ENCODE peak calls at places on chromosomes 6 and 20, in five cellular contexts. One of them, this sample, is unnamed. For H3K27me3, the result is how much of the 10 kb centered on the place peaks cover.

GRCh38 chr6:44052419-44053011 is 74.7 kb downstream of the MRPL14 start:
- DNase-seq in colonic mucosa: no peak
- DNase-seq in IMR-90: peak
- DNase-seq in SK-N-SH: peak
- DNase-seq in GM23248: peak
- DNase-seq in this sample: peak

GRCh38 chr20:64077094-64077493 is 2.2 kb downstream of the RGS19 start:
- DNase-seq in GM23248: no peak
- DNase-seq in colonic mucosa: peak
- DNase-seq in IMR-90: no peak
- DNase-seq in SK-N-SH: no peak
- DNase-seq in this sample: no peak

GRCh38 chr6:105692630-105693212 is 289.8 kb upstream of the PREP start:
- DNase-seq in GM23248: no peak
- DNase-seq in IMR-90: no peak
- DNase-seq in colonic mucosa: no peak
- DNase-seq in SK-N-SH: no peak
- DNase-seq in this sample: no peak

GRCh38 chr6:34462561-34462971 is 3.3 kb upstream of the PACSIN1 start:
- DNase-seq in GM23248: peak
- DNase-seq in IMR-90: no peak
- DNase-seq in colonic mucosa: peak
- DNase-seq in SK-N-SH: peak
- DNase-seq in this sample: peak

GRCh38 chr20:41136695-41137411 is 490 bp upstream of the PLCG1 start:
- DNase-seq in SK-N-SH: peak
- DNase-seq in GM23248: peak
- DNase-seq in colonic mucosa: peak
- DNase-seq in IMR-90: peak
- DNase-seq in this sample: peak

GRCh38 chr6:156449128-156449527 is 328.1 kb upstream of the ARID1B start:
- DNase-seq in GM23248: no peak
- DNase-seq in colonic mucosa: no peak
- DNase-seq in IMR-90: no peak
- DNase-seq in SK-N-SH: no peak
- DNase-seq in this sample: no peak

GRCh38 chr6:4941782-4942672 is 61.8 kb downstream of the RPP40 start:
- DNase-seq in SK-N-SH: no peak
- DNase-seq in GM23248: peak
- DNase-seq in colonic mucosa: no peak
- DNase-seq in IMR-90: peak
- DNase-seq in this sample: peak

GRCh38 chr6:138237463-138237862 is 19.2 kb upstream of the PBOV1 start:
- DNase-seq in GM23248: no peak
- DNase-seq in SK-N-SH: no peak
- DNase-seq in IMR-90: no peak
- DNase-seq in colonic mucosa: no peak
- DNase-seq in this sample: no peak

GRCh38 chr6:167134448-167135328 is 11.8 kb downstream of the CCR6 start:
- DNase-seq in SK-N-SH: no peak
- DNase-seq in GM23248: no peak
- DNase-seq in IMR-90: no peak
- DNase-seq in colonic mucosa: no peak
- DNase-seq in this sample: no peak

GRCh38 chr6:148430897-148431296 is 88.3 kb downstream of the SASH1 start:
- DNase-seq in IMR-90: no peak
- DNase-seq in SK-N-SH: no peak
- DNase-seq in GM23248: no peak
- DNase-seq in colonic mucosa: no peak
- DNase-seq in this sample: no peak

GRCh38 chr6:43776115-43776798 is 6.2 kb downstream of the VEGFA start:
- DNase-seq in GM23248: no peak
- DNase-seq in IMR-90: no peak
- DNase-seq in SK-N-SH: no peak
- DNase-seq in colonic mucosa: peak
- DNase-seq in this sample: no peak

GRCh38 chr6:137877113-137877512 is 10.1 kb downstream of the TNFAIP3 start:
- DNase-seq in SK-N-SH: no peak
- DNase-seq in colonic mucosa: no peak
- DNase-seq in IMR-90: no peak
- DNase-seq in GM23248: no peak
- DNase-seq in this sample: no peak

GRCh38 chr6:156174026-156174880 is 602.9 kb upstream of the ARID1B start:
- DNase-seq in colonic mucosa: no peak
- DNase-seq in SK-N-SH: no peak
- DNase-seq in IMR-90: no peak
- DNase-seq in GM23248: no peak
- DNase-seq in this sample: no peak

GRCh38 chr6:132797975-132798819 is at the start of gene SLC18B1:
- DNase-seq in GM23248: peak
- DNase-seq in SK-N-SH: peak
- DNase-seq in colonic mucosa: peak
- DNase-seq in IMR-90: peak
- DNase-seq in this sample: peak

GRCh38 chr6:72272958-72273357 is 348.9 kb upstream of the KCNQ5 start:
- DNase-seq in IMR-90: peak
- DNase-seq in SK-N-SH: no peak
- DNase-seq in GM23248: peak
- DNase-seq in colonic mucosa: no peak
- DNase-seq in this sample: no peak

GRCh38 chr6:93964926-93965325 is 545.6 kb upstream of the EPHA7 start:
- DNase-seq in GM23248: no peak
- DNase-seq in IMR-90: no peak
- DNase-seq in SK-N-SH: no peak
- DNase-seq in colonic mucosa: no peak
- DNase-seq in this sample: no peak

GRCh38 chr6:14542670-14543366 is 425.2 kb downstream of the CD83 start:
- DNase-seq in IMR-90: peak
- DNase-seq in SK-N-SH: no peak
- DNase-seq in colonic mucosa: no peak
- DNase-seq in GM23248: peak
- DNase-seq in this sample: no peak

GRCh38 chr6:34200340-34200971 is 36.2 kb upstream of the HMGA1 start:
- DNase-seq in colonic mucosa: no peak
- DNase-seq in SK-N-SH: no peak
- DNase-seq in IMR-90: no peak
- DNase-seq in GM23248: no peak
- DNase-seq in this sample: no peak

GRCh38 chr20:59402697-59403096 is 102.3 kb downstream of the EDN3 start:
- DNase-seq in GM23248: no peak
- DNase-seq in IMR-90: no peak
- DNase-seq in colonic mucosa: no peak
- DNase-seq in SK-N-SH: peak
- DNase-seq in this sample: no peak

GRCh38 chr6:10420546-10421507 is 6.0 kb upstream of the TFAP2A start:
- DNase-seq in SK-N-SH: no peak
- DNase-seq in GM23248: no peak
- DNase-seq in IMR-90: no peak
- DNase-seq in colonic mucosa: no peak
- DNase-seq in this sample: peak

GRCh38 chr6:159908535-159908934 is 17.7 kb downstream of the MAS1 start:
- DNase-seq in SK-N-SH: no peak
- DNase-seq in colonic mucosa: no peak
- DNase-seq in GM23248: peak
- DNase-seq in IMR-90: peak
- DNase-seq in this sample: no peak

DNA sequence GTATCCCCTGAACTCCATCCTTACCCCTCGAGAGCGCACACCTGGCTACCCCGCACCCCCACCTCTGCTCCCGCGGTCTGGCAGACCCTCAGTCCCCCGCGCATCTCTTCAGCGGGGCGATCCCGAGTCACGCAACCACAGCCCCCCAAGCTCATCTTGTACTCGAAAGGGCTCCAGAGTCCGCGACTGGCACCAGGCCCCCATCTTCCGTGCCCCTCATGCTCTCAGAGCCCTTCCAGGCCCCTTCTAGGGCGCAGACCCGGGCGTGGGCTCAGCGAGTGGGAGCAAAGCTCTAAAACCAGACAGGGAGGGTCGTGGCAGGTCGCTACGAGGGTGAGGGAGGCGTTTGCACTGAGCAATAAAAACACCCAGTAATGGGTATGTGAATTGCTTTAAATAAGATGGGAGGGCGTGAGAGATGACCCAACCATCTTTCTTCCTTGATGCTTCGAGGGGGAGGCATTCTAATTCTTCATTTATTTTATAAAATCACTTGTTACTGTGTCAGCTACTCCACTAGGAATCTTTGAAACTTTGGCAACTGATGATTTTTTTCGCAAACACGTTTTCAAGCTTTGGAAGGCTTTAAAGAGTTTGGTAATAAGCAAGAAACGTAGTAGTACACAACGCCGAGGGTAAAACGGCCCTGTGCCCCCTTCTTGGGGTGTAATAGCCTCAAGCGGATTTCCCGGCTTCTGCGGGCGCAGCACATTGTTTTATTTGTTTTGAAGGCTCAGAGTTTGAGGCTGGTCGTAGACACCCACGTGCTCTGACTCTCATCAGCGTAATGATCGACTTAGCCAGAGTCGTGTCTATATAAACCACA is 42.6 kb upstream of the SUPT3H start:
- DNase-seq in colonic mucosa: peak
- DNase-seq in GM23248: peak
- DNase-seq in SK-N-SH: peak
- DNase-seq in IMR-90: peak
- DNase-seq in this sample: peak
- H3K27me3 ChIP-seq in colonic mucosa: under half
- H3K27me3 ChIP-seq in GM23248: under half
- H3K27me3 ChIP-seq in SK-N-SH: under half
- H3K27me3 ChIP-seq in IMR-90: under half
- H3K27me3 ChIP-seq in this sample: half or more

GRCh38 chr6:115554060-115554459 is 506.6 kb downstream of the FRK start:
- DNase-seq in IMR-90: no peak
- DNase-seq in SK-N-SH: no peak
- DNase-seq in GM23248: no peak
- DNase-seq in colonic mucosa: no peak
- DNase-seq in this sample: peak

DNA sequence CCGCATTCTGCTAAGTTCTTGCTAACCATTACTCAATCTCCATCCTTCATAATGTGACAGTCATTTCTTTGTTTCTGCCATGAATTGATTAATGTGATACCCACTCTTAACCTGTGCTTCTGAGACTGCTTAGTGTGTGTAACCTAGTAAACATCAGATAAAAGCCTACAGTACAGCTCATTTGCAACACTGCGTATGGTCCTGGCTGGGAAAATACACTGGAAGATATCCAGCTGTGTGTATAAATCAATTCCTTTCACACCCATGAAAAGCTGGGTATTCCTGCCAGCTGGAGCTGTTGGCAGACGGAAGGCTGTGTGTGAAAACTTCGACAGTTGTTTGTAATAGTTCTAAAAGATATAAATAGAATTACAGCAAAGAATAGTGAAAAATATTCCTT is 509.2 kb downstream of the FRK start:
- DNase-seq in GM23248: no peak
- DNase-seq in colonic mucosa: no peak
- DNase-seq in SK-N-SH: peak
- DNase-seq in IMR-90: no peak
- DNase-seq in this sample: no peak
- H3K9ac ChIP-seq in GM23248: no peak
- H3K9ac ChIP-seq in colonic mucosa: no peak
- H3K9ac ChIP-seq in SK-N-SH: no peak
- H3K9ac ChIP-seq in IMR-90: no peak
- H3K9ac ChIP-seq in this sample: no peak

GRCh38 chr20:46332373-46333135 is 24.3 kb upstream of the CDH22 start:
- DNase-seq in SK-N-SH: peak
- DNase-seq in IMR-90: no peak
- DNase-seq in GM23248: no peak
- DNase-seq in colonic mucosa: no peak
- DNase-seq in this sample: no peak

GRCh38 chr20:46333136-46333991 is 25.1 kb upstream of the CDH22 start:
- DNase-seq in GM23248: no peak
- DNase-seq in colonic mucosa: no peak
- DNase-seq in IMR-90: no peak
- DNase-seq in SK-N-SH: peak
- DNase-seq in this sample: no peak

GRCh38 chr20:46336735-46337134 is 28.4 kb upstream of the CDH22 start:
- DNase-seq in SK-N-SH: no peak
- DNase-seq in colonic mucosa: no peak
- DNase-seq in GM23248: no peak
- DNase-seq in IMR-90: no peak
- DNase-seq in this sample: no peak

GRCh38 chr20:46331612-46332361 is 23.5 kb upstream of the CDH22 start:
- DNase-seq in SK-N-SH: no peak
- DNase-seq in IMR-90: no peak
- DNase-seq in GM23248: no peak
- DNase-seq in colonic mucosa: no peak
- DNase-seq in this sample: no peak

DNA sequence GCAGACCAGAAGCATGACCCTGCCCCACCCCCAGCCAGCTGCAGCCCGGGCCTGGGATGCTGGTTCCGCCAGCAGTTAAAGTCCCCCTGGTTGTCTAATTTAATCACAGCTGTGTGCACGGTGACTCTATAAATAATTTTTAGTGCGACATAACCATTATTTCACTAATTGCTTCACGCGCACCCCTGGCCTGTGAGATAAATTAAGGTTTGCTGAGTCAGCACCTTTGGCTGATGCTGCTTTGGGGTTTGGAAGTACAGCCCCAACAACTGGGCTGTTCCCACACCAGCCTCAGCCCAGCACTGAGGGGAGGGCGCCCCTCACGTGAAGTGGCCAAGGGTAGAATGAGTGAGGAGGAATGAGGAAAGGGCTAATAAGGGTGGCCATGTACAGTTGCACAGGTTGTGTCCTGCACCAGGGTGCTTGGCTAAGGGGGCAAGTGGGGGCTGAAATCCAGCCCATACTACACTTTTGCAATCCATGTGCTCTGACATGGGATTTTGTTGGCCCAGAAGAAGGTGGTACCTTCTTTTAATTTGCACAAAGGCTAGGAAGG is 26.2 kb upstream of the CDH22 start:
- DNase-seq in colonic mucosa: no peak
- DNase-seq in GM23248: no peak
- DNase-seq in IMR-90: no peak
- DNase-seq in SK-N-SH: no peak
- DNase-seq in this sample: no peak
- H3K27me3 ChIP-seq in colonic mucosa: under half
- H3K27me3 ChIP-seq in GM23248: half or more
- H3K27me3 ChIP-seq in IMR-90: half or more
- H3K27me3 ChIP-seq in SK-N-SH: under half
- H3K27me3 ChIP-seq in this sample: under half

DNA sequence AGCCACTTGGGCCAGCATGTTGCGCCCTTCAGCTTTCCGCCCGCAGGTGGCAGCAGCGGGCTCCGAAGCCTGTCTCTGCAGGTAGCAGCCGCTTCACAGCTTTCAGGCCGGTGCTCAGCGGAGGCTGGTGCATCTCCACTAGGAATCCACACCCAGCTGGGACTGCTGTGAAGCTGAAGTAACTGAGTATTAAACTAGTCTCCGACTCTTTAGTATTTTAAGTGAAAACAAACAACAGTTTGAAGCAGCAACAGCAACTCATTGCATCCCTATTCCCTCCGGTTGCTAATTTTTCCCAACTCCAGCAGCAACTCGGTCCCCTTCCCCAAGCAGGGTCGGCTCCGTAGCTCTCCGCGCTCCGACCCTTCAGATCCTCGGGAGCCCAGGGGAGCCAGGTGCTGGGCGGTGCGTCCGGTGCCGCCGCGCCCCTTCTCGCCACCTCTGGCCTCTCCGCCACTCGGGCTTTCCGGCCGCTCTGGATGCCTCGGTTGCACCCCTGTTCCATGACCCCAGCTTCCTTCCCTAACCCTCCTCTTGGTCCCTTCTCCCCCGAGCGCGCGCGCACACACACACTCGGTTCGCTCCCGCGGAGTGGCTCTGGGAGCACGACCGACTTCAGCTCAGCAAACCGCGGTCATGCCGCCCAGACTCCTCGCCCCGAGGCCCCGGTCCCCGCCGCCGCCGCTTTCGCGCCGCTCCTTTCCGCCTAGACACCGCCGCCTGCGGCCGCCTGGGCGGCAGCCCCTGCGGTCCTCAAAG is 789 bp upstream of the NKAIN2 start:
- DNase-seq in IMR-90: peak
- DNase-seq in SK-N-SH: peak
- DNase-seq in GM23248: peak
- DNase-seq in colonic mucosa: peak
- DNase-seq in this sample: peak
- H3K9ac ChIP-seq in IMR-90: no peak
- H3K9ac ChIP-seq in SK-N-SH: no peak
- H3K9ac ChIP-seq in GM23248: no peak
- H3K9ac ChIP-seq in colonic mucosa: no peak
- H3K9ac ChIP-seq in this sample: no peak

This sample was measured in neural progenitor cell.